ENCODE peak calls at places on chromosomes 12 and 14, in six cellular contexts. Z is endothelial cell of umbilical vein, S is body of pancreas, V is tibial nerve, B is stomach, U is IMR-90. H is an unnamed sample.

GRCh38 chr12:30110970-30111586 is 327.3 kb upstream of the TMTC1 start:
- DNase-seq in B (no peak), S (no peak), V (no peak), U (peak; percentile 27), Z (peak; percentile 93), H (no peak)

GRCh38 chr12:100128509-100128908 is 14.2 kb downstream of the BLTP3B start:
- DNase-seq in Z (peak; percentile 18), V (peak; percentile 32), S (peak; percentile 19), U (peak; percentile 41), B (no peak), H (peak; percentile 37)

GRCh38 chr14:74866708-74867389 is 9.1 kb downstream of the PROX2 start:
- DNase-seq in B (no peak), Z (no peak), V (no peak), U (no peak), S (no peak), H (no peak)

GRCh38 chr12:98698603-98699463 is 53.7 kb downstream of the APAF1 start:
- DNase-seq in S (peak; percentile 82), U (peak; percentile 59), Z (peak; percentile 74), B (peak; percentile 31), V (peak; percentile 19), H (no peak)

GRCh38 chr12:79294590-79294989 is 396.2 kb downstream of the PAWR start:
- DNase-seq in V (no peak), Z (no peak), U (no peak), B (no peak), S (no peak), H (no peak)

GRCh38 chr12:78118036-78118435 is 287.3 kb downstream of the NAV3 start:
- DNase-seq in B (no peak), U (no peak), S (no peak), Z (no peak), V (no peak), H (no peak)

GRCh38 chr14:81557137-81557536 is 23.5 kb upstream of the SEL1L start:
- DNase-seq in S (no peak), V (no peak), Z (no peak), B (no peak), U (no peak), H (no peak)

GRCh38 chr12:51399893-51400292 is 8.7 kb upstream of the GALNT6 start:
- DNase-seq in V (no peak), U (no peak), B (no peak), S (no peak), Z (no peak), H (no peak)

GRCh38 chr12:121224591-121224990 is 14.7 kb downstream of the P2RX4 start:
- DNase-seq in V (no peak), B (no peak), S (no peak), U (no peak), Z (no peak), H (no peak)

GRCh38 chr14:65159281-65160062 is 57.2 kb upstream of the MAX start:
- DNase-seq in Z (no peak), U (no peak), B (no peak), S (no peak), V (no peak), H (no peak)

GRCh38 chr12:89087876-89088275 is 264.4 kb downstream of the DUSP6 start:
- DNase-seq in B (no peak), V (no peak), U (no peak), Z (peak; percentile 44), S (no peak), H (no peak)

GRCh38 chr14:91586451-91586850 is 76.3 kb upstream of the PPP4R3A start:
- DNase-seq in B (no peak), S (no peak), V (no peak), Z (no peak), U (no peak), H (no peak)

GRCh38 chr12:110600254-110600653 is 13.7 kb upstream of the TCTN1 start:
- DNase-seq in U (peak; percentile 72), Z (peak; percentile 59), V (no peak), B (no peak), S (no peak), H (no peak)

GRCh38 chr12:84183576-84183975 is 729.0 kb downstream of the SLC6A15 start:
- DNase-seq in V (no peak), S (no peak), B (no peak), Z (no peak), U (no peak), H (no peak)

DNA sequence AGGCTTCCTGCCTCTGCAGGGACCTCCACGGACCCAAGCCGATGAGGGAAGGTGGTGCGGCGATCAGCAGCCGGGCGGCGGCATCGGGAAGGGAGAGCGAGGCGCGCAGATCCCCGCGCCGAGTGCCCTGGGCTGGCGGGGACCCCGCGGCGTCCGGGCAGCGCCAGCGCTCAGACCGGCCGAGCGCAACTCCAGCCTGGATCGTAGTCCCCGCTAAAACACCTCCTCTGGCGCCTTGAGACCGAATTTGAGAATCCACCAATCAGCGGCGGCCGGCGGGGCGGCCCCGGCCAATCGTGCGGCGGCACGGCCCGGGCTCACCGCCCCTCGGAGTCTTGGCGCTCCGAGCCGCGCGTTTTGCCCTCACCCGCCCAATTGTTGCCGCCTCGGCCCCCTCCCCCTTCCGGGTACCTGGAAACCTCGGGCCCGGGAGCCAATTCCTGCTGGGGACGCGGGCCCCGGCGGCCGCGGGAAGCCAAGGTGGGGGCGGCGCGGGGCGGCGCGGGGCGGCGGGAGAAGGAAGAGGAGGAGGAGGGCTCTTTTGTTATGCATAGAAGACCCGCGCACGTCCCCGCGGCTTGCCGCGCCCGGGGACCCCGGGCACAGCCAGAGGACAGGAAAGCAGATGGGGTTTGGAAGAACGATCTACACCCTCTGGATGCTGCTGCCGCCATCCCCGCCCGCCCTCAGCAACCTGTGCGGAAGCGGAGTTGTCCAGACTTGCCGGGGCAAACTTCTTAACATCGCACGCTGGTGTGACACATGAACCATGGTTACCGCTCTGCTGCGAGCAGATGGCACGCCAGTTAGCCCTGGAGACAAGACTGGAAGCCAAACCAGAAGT is at the start of gene E2F7:
- DNase-seq in V (peak; percentile 52), U (peak; percentile 87), B (peak; percentile 87), S (peak; percentile 90), Z (peak; percentile 91), H (peak; percentile 70)
- TF ChIP-seq POLR2A in V (no peak), U (peak; percentile 75), B (no peak), S (peak; percentile 41), Z (peak; percentile 70), H (no peak)

GRCh38 chr12:50185975-50186663 is 18.9 kb upstream of the CERS5 start:
- DNase-seq in Z (peak; percentile 92), S (no peak), V (no peak), U (peak; percentile 43), B (no peak), H (no peak)

GRCh38 chr12:50187084-50187900 is 20.1 kb upstream of the CERS5 start:
- DNase-seq in S (no peak), B (no peak), V (no peak), Z (no peak), U (peak; percentile 94), H (no peak)

GRCh38 chr12:50188875-50189575 is 21.9 kb upstream of the CERS5 start:
- DNase-seq in Z (no peak), V (no peak), S (no peak), U (no peak), B (no peak), H (no peak)

GRCh38 chr12:50186667-50187066 is 19.5 kb upstream of the CERS5 start:
- DNase-seq in S (no peak), B (no peak), U (peak; percentile 54), V (no peak), Z (peak; percentile 16), H (no peak)

DNA sequence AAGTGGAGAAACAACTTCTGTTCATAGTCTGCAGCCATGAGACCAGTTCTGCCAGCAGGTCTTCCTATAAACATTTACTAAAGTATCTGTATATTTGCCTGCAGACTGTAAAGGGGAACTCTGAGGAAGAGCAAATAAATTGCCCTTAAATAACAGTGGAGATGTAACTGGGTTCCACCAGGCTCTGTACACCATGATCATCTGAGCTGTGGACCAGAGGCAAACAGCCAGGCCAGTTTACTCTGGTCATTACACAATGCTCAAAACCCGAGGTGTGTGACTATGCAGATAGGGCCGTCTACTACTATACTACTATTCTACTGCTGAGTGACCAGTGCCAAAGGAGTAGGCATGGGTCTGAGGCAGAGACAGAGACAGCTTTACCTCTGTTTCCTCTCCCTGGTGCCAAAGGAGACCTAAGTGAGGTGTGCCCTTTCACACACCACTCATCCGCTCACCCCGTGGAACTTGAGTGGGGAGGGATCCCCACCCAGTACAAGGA is 21.2 kb upstream of the CERS5 start:
- DNase-seq in S (no peak), U (peak; percentile 67), V (no peak), Z (no peak), B (no peak), H (no peak)
- H3K4me3 ChIP-seq in S (no peak overlapping the region), U (no peak overlapping the region), V (no peak overlapping the region), Z (no peak overlapping the region), B (no peak overlapping the region), H (no peak overlapping the region)

DNA sequence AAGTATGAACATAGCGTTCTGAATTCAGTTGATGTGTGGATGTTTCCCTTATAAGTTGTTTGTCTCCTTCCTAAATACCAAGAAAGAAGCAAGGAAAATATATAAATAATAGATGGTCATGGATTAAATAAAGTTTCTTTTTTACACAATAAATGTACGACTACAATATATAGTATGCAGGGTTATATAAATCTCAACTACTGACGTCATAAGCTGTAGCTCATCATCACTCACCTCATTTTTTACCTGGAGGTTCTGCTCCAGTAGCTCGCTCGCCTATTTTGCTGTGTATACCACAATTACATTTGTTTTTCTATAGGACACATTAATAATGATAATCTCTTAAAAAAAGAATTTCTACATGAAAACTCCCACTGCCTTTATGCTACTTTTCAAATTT is 109.5 kb downstream of the NTS start:
- DNase-seq in S (no peak), B (no peak), Z (no peak), V (no peak), U (no peak), H (no peak)
- H3K27ac ChIP-seq in S (no peak overlapping the region), B (no peak overlapping the region), Z (no peak overlapping the region), V (no peak overlapping the region), U (no peak overlapping the region), H (no peak overlapping the region)

GRCh38 chr12:50287271-50287670 is 4.0 kb upstream of the LIMA1 start:
- DNase-seq in Z (no peak), U (no peak), B (no peak), S (no peak), V (no peak), H (no peak)

GRCh38 chr12:50285253-50285652 is 1.9 kb upstream of the LIMA1 start:
- DNase-seq in S (no peak), Z (no peak), B (no peak), V (no peak), U (no peak), H (no peak)

GRCh38 chr12:50282581-50283229 is 615 bp downstream of the LIMA1 start:
- DNase-seq in S (peak; percentile 30), B (no peak), Z (peak; percentile 61), U (peak; percentile 77), V (no peak), H (no peak)

GRCh38 chr12:50283924-50284236 is 560 bp upstream of the LIMA1 start:
- DNase-seq in V (no peak), U (no peak), Z (no peak), B (no peak), S (peak; percentile 10), H (no peak)

DNA sequence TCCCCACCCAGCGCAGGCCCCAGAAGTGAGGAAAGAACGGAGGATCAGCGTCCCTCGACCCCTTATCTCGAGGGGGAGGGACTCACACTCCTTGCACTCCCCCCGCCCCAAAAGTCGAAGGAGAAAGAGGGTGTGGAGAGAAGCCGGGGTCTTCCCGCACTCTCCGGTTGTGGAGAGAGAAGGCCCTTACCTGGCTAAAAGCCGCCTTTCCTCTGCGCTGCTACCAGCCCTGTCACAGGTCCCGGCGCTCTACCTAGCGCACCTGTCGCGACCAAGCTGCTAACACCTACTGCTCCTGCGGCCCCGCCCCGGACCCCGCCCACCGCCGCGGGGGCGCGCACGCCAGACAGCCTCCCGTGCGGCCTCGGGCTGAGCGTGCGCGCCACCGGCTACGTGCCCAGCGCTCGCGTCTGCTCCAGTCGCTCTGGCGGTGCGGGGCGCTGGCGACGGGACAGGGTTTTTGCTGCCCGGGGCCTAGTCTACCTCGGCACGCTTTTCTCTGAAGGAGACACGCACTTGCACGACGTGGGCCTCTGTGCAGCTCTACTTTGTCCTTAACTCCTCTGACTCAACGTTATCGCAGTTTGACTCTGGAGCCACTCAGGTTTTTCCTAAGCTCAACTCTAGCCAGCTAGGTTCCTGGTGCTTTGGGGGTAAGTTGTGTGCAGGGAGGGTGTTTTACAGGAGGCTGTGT is at the start of gene LIMA1:
- DNase-seq in U (peak; percentile 75), B (peak; percentile 97), Z (peak; percentile 84), S (peak; percentile 96), V (peak; percentile 77), H (peak; percentile 93)
- TF ChIP-seq POLR2A in U (peak; percentile 30), B (no peak), Z (peak; percentile 89), S (peak; percentile 97), V (peak; percentile 31), H (no peak)